ENCODE peak calls at places on chromosomes 1 and 21, in nine cellular contexts. One of them, this sample, is unnamed.

GRCh38 chr21:25801217-25802015 is 66.6 kb downstream of the GABPA start:
- DNase-seq in CD4-positive, CD25-positive, alpha-beta regulatory T cell: peak; percentile 56
- DNase-seq in A673: peak; percentile 95
- DNase-seq in uterus: peak; percentile 61
- DNase-seq in GM23248: peak; percentile 85
- DNase-seq in lower lobe of right lung: peak; percentile 86
- DNase-seq in neuronal stem cell: peak; percentile 83
- DNase-seq in SJSA1: peak; percentile 36
- DNase-seq in hepatocyte: peak; percentile 91
- DNase-seq in this sample: peak; percentile 26

GRCh38 chr21:36791695-36792451 is 93.0 kb downstream of the SIM2 start:
- DNase-seq in CD4-positive, CD25-positive, alpha-beta regulatory T cell: no peak
- DNase-seq in A673: no peak
- DNase-seq in uterus: no peak
- DNase-seq in GM23248: no peak
- DNase-seq in lower lobe of right lung: no peak
- DNase-seq in neuronal stem cell: peak; percentile 18
- DNase-seq in SJSA1: no peak
- DNase-seq in hepatocyte: no peak
- DNase-seq in this sample: no peak

GRCh38 chr21:20443558-20444155 is 554.6 kb upstream of the NCAM2 start:
- DNase-seq in CD4-positive, CD25-positive, alpha-beta regulatory T cell: no peak
- DNase-seq in A673: peak; percentile 6
- DNase-seq in uterus: no peak
- DNase-seq in GM23248: no peak
- DNase-seq in lower lobe of right lung: no peak
- DNase-seq in neuronal stem cell: peak; percentile 5
- DNase-seq in SJSA1: no peak
- DNase-seq in hepatocyte: peak; percentile 58
- DNase-seq in this sample: no peak

GRCh38 chr1:30990594-30990993 is 74.9 kb downstream of the PUM1 start:
- DNase-seq in CD4-positive, CD25-positive, alpha-beta regulatory T cell: no peak
- DNase-seq in A673: no peak
- DNase-seq in uterus: no peak
- DNase-seq in GM23248: peak; percentile 41
- DNase-seq in lower lobe of right lung: no peak
- DNase-seq in neuronal stem cell: no peak
- DNase-seq in SJSA1: no peak
- DNase-seq in hepatocyte: no peak
- DNase-seq in this sample: no peak

GRCh38 chr1:5481889-5482288 is 510.3 kb downstream of the NPHP4 start:
- DNase-seq in CD4-positive, CD25-positive, alpha-beta regulatory T cell: peak; percentile 5
- DNase-seq in A673: peak; percentile 8
- DNase-seq in uterus: no peak
- DNase-seq in GM23248: no peak
- DNase-seq in lower lobe of right lung: no peak
- DNase-seq in neuronal stem cell: peak; percentile 29
- DNase-seq in SJSA1: no peak
- DNase-seq in hepatocyte: peak; percentile 38
- DNase-seq in this sample: no peak

GRCh38 chr1:31583082-31583994 is 7.0 kb downstream of the TINAGL1 start:
- DNase-seq in CD4-positive, CD25-positive, alpha-beta regulatory T cell: no peak
- DNase-seq in A673: no peak
- DNase-seq in uterus: peak; percentile 54
- DNase-seq in GM23248: no peak
- DNase-seq in lower lobe of right lung: no peak
- DNase-seq in neuronal stem cell: no peak
- DNase-seq in SJSA1: no peak
- DNase-seq in hepatocyte: no peak
- DNase-seq in this sample: no peak

GRCh38 chr1:181469829-181470228 is 13.5 kb upstream of the CACNA1E start:
- DNase-seq in CD4-positive, CD25-positive, alpha-beta regulatory T cell: no peak
- DNase-seq in A673: no peak
- DNase-seq in uterus: peak; percentile 76
- DNase-seq in GM23248: peak; percentile 75
- DNase-seq in lower lobe of right lung: no peak
- DNase-seq in neuronal stem cell: no peak
- DNase-seq in SJSA1: peak; percentile 33
- DNase-seq in hepatocyte: peak; percentile 82
- DNase-seq in this sample: peak; percentile 73

GRCh38 chr1:159867322-159868064 is 5.0 kb upstream of the VSIG8 start:
- DNase-seq in CD4-positive, CD25-positive, alpha-beta regulatory T cell: no peak
- DNase-seq in A673: no peak
- DNase-seq in uterus: peak; percentile 65
- DNase-seq in GM23248: peak; percentile 22
- DNase-seq in lower lobe of right lung: peak; percentile 85
- DNase-seq in neuronal stem cell: no peak
- DNase-seq in SJSA1: no peak
- DNase-seq in hepatocyte: peak; percentile 68
- DNase-seq in this sample: no peak

GRCh38 chr1:6260961-6261614 is at the start of gene GPR153:
- DNase-seq in CD4-positive, CD25-positive, alpha-beta regulatory T cell: no peak
- DNase-seq in A673: peak; percentile 48
- DNase-seq in uterus: no peak
- DNase-seq in GM23248: peak; percentile 73
- DNase-seq in lower lobe of right lung: no peak
- DNase-seq in neuronal stem cell: no peak
- DNase-seq in SJSA1: no peak
- DNase-seq in hepatocyte: peak; percentile 76
- DNase-seq in this sample: no peak

GRCh38 chr1:207941664-207942063 is 30.7 kb upstream of the CD34 start:
- DNase-seq in CD4-positive, CD25-positive, alpha-beta regulatory T cell: no peak
- DNase-seq in A673: peak; percentile 37
- DNase-seq in uterus: peak; percentile 84
- DNase-seq in GM23248: peak; percentile 62
- DNase-seq in lower lobe of right lung: peak; percentile 60
- DNase-seq in neuronal stem cell: no peak
- DNase-seq in SJSA1: no peak
- DNase-seq in hepatocyte: no peak
- DNase-seq in this sample: no peak

GRCh38 chr1:150902751-150903150 is 15.8 kb downstream of the CTXND2 start:
- DNase-seq in CD4-positive, CD25-positive, alpha-beta regulatory T cell: no peak
- DNase-seq in A673: no peak
- DNase-seq in uterus: no peak
- DNase-seq in GM23248: no peak
- DNase-seq in lower lobe of right lung: no peak
- DNase-seq in neuronal stem cell: no peak
- DNase-seq in SJSA1: no peak
- DNase-seq in hepatocyte: no peak
- DNase-seq in this sample: no peak

GRCh38 chr1:66938618-66939017 is 13.8 kb downstream of the MIER1 start:
- DNase-seq in CD4-positive, CD25-positive, alpha-beta regulatory T cell: no peak
- DNase-seq in A673: no peak
- DNase-seq in uterus: no peak
- DNase-seq in GM23248: peak; percentile 68
- DNase-seq in lower lobe of right lung: no peak
- DNase-seq in neuronal stem cell: no peak
- DNase-seq in SJSA1: peak; percentile 46
- DNase-seq in hepatocyte: no peak
- DNase-seq in this sample: no peak

GRCh38 chr1:220221670-220222069 is 50.6 kb downstream of the RAB3GAP2 start:
- DNase-seq in CD4-positive, CD25-positive, alpha-beta regulatory T cell: no peak
- DNase-seq in A673: no peak
- DNase-seq in uterus: no peak
- DNase-seq in GM23248: no peak
- DNase-seq in lower lobe of right lung: no peak
- DNase-seq in neuronal stem cell: no peak
- DNase-seq in SJSA1: no peak
- DNase-seq in hepatocyte: no peak
- DNase-seq in this sample: no peak

GRCh38 chr21:14591882-14592281 is 45.8 kb upstream of the SAMSN1 start:
- DNase-seq in CD4-positive, CD25-positive, alpha-beta regulatory T cell: no peak
- DNase-seq in A673: no peak
- DNase-seq in uterus: peak; percentile 13
- DNase-seq in GM23248: peak; percentile 30
- DNase-seq in lower lobe of right lung: no peak
- DNase-seq in neuronal stem cell: no peak
- DNase-seq in SJSA1: no peak
- DNase-seq in hepatocyte: no peak
- DNase-seq in this sample: no peak

GRCh38 chr21:34967509-34968289 is 81.4 kb downstream of the RUNX1 start:
- DNase-seq in CD4-positive, CD25-positive, alpha-beta regulatory T cell: no peak
- DNase-seq in A673: no peak
- DNase-seq in uterus: no peak
- DNase-seq in GM23248: peak; percentile 42
- DNase-seq in lower lobe of right lung: no peak
- DNase-seq in neuronal stem cell: no peak
- DNase-seq in SJSA1: peak; percentile 47
- DNase-seq in hepatocyte: peak; percentile 26
- DNase-seq in this sample: no peak

GRCh38 chr1:171142451-171143121 is 42.5 kb upstream of the FMO2 start:
- DNase-seq in CD4-positive, CD25-positive, alpha-beta regulatory T cell: no peak
- DNase-seq in A673: no peak
- DNase-seq in uterus: peak; percentile 64
- DNase-seq in GM23248: peak; percentile 58
- DNase-seq in lower lobe of right lung: no peak
- DNase-seq in neuronal stem cell: no peak
- DNase-seq in SJSA1: peak; percentile 78
- DNase-seq in hepatocyte: peak; percentile 37
- DNase-seq in this sample: no peak

GRCh38 chr1:1785666-1786065 is 7.4 kb upstream of the NADK start:
- DNase-seq in CD4-positive, CD25-positive, alpha-beta regulatory T cell: no peak
- DNase-seq in A673: no peak
- DNase-seq in uterus: no peak
- DNase-seq in GM23248: no peak
- DNase-seq in lower lobe of right lung: peak; percentile 17
- DNase-seq in neuronal stem cell: no peak
- DNase-seq in SJSA1: no peak
- DNase-seq in hepatocyte: no peak
- DNase-seq in this sample: no peak
- H3K27me3 ChIP-seq in CD4-positive, CD25-positive, alpha-beta regulatory T cell: no peaks in the 10 kb centered on the region
- H3K27me3 ChIP-seq in A673: no peaks in the 10 kb centered on the region
- H3K27me3 ChIP-seq in uterus: no peaks in the 10 kb centered on the region
- H3K27me3 ChIP-seq in GM23248: no peaks in the 10 kb centered on the region
- H3K27me3 ChIP-seq in lower lobe of right lung: no peaks in the 10 kb centered on the region
- H3K27me3 ChIP-seq in neuronal stem cell: no peaks in the 10 kb centered on the region
- H3K27me3 ChIP-seq in SJSA1: no peaks in the 10 kb centered on the region
- H3K27me3 ChIP-seq in hepatocyte: no peaks in the 10 kb centered on the region
- H3K27me3 ChIP-seq in this sample: no peaks in the 10 kb centered on the region

GRCh38 chr1:3064296-3064850 is 4.6 kb upstream of the PRDM16 start:
- DNase-seq in CD4-positive, CD25-positive, alpha-beta regulatory T cell: no peak
- DNase-seq in A673: no peak
- DNase-seq in uterus: no peak
- DNase-seq in GM23248: no peak
- DNase-seq in lower lobe of right lung: peak; percentile 43
- DNase-seq in neuronal stem cell: no peak
- DNase-seq in SJSA1: no peak
- DNase-seq in hepatocyte: no peak
- DNase-seq in this sample: no peak
- H3K27me3 ChIP-seq in CD4-positive, CD25-positive, alpha-beta regulatory T cell: no peaks in the 10 kb centered on the region
- H3K27me3 ChIP-seq in A673: peaks cover 92% of the 10 kb centered on the region
- H3K27me3 ChIP-seq in uterus: peaks cover 64% of the 10 kb centered on the region
- H3K27me3 ChIP-seq in GM23248: peaks cover 85% of the 10 kb centered on the region
- H3K27me3 ChIP-seq in lower lobe of right lung: peaks cover 64% of the 10 kb centered on the region
- H3K27me3 ChIP-seq in neuronal stem cell: peaks cover 96% of the 10 kb centered on the region
- H3K27me3 ChIP-seq in SJSA1: peaks cover 18% of the 10 kb centered on the region
- H3K27me3 ChIP-seq in hepatocyte: peaks cover 72% of the 10 kb centered on the region
- H3K27me3 ChIP-seq in this sample: peaks cover 75% of the 10 kb centered on the region

GRCh38 chr1:23356451-23356850 is 12.4 kb upstream of the HNRNPR start:
- DNase-seq in CD4-positive, CD25-positive, alpha-beta regulatory T cell: no peak
- DNase-seq in A673: no peak
- DNase-seq in uterus: no peak
- DNase-seq in GM23248: no peak
- DNase-seq in lower lobe of right lung: no peak
- DNase-seq in neuronal stem cell: peak; percentile 57
- DNase-seq in SJSA1: no peak
- DNase-seq in hepatocyte: no peak
- DNase-seq in this sample: no peak
- H3K27me3 ChIP-seq in CD4-positive, CD25-positive, alpha-beta regulatory T cell: no peaks in the 10 kb centered on the region
- H3K27me3 ChIP-seq in A673: no peaks in the 10 kb centered on the region
- H3K27me3 ChIP-seq in uterus: no peaks in the 10 kb centered on the region
- H3K27me3 ChIP-seq in GM23248: no peaks in the 10 kb centered on the region
- H3K27me3 ChIP-seq in lower lobe of right lung: no peaks in the 10 kb centered on the region
- H3K27me3 ChIP-seq in neuronal stem cell: no peaks in the 10 kb centered on the region
- H3K27me3 ChIP-seq in SJSA1: no peaks in the 10 kb centered on the region
- H3K27me3 ChIP-seq in hepatocyte: no peaks in the 10 kb centered on the region
- H3K27me3 ChIP-seq in this sample: no peaks in the 10 kb centered on the region

GRCh38 chr1:161218301-161219077 is 3.4 kb downstream of the FCER1G start:
- DNase-seq in CD4-positive, CD25-positive, alpha-beta regulatory T cell: no peak
- DNase-seq in A673: no peak
- DNase-seq in uterus: no peak
- DNase-seq in GM23248: no peak
- DNase-seq in lower lobe of right lung: no peak
- DNase-seq in neuronal stem cell: no peak
- DNase-seq in SJSA1: no peak
- DNase-seq in hepatocyte: no peak
- DNase-seq in this sample: no peak

GRCh38 chr1:161216945-161217712 is 2.0 kb downstream of the FCER1G start:
- DNase-seq in CD4-positive, CD25-positive, alpha-beta regulatory T cell: no peak
- DNase-seq in A673: no peak
- DNase-seq in uterus: no peak
- DNase-seq in GM23248: peak; percentile 87
- DNase-seq in lower lobe of right lung: peak; percentile 10
- DNase-seq in neuronal stem cell: no peak
- DNase-seq in SJSA1: no peak
- DNase-seq in hepatocyte: no peak
- DNase-seq in this sample: no peak

GRCh38 chr1:161217831-161218230 is 2.7 kb downstream of the FCER1G start:
- DNase-seq in CD4-positive, CD25-positive, alpha-beta regulatory T cell: no peak
- DNase-seq in A673: no peak
- DNase-seq in uterus: no peak
- DNase-seq in GM23248: no peak
- DNase-seq in lower lobe of right lung: no peak
- DNase-seq in neuronal stem cell: no peak
- DNase-seq in SJSA1: no peak
- DNase-seq in hepatocyte: no peak
- DNase-seq in this sample: no peak

GRCh38 chr1:161220002-161220401 is 3.4 kb downstream of the APOA2 start:
- DNase-seq in CD4-positive, CD25-positive, alpha-beta regulatory T cell: no peak
- DNase-seq in A673: no peak
- DNase-seq in uterus: no peak
- DNase-seq in GM23248: no peak
- DNase-seq in lower lobe of right lung: no peak
- DNase-seq in neuronal stem cell: no peak
- DNase-seq in SJSA1: no peak
- DNase-seq in hepatocyte: no peak
- DNase-seq in this sample: no peak

DNA sequence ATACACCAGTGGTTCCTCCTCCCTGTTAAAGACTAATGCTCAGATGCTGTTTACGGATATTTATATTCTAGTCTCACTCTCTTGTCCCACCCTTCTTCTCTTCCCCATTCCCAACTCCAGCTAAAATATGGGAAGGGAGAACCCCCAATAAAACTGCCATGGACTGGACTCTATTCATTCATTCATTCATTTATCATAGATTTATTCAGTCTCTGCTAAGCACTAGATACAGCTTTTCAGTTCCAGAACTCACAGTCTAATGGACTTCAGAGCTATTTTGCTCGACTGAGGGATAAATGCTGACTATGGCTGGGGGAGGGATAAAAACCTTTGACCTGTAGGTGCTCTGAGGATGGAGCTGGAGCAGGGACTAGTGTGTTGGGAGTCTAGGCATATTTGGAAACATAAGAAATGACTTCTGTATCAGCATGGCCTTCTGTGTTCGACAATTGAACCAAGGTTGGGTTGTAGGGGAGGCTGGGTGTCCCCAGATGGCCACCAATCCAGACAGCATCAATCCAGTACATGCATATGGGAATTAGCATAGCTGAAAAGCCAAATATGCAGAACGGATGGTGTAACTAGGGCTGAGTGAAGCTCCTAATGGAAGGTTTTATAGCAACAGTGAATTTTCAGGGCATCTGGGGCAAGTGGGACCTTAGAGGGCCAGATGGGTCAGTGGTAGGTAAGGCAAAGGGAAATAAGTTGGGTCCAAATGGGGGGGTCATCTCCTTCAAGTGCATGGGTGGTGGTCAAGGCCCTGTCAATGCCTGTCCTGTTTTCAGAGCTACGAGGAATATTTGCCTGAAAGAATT is 4.1 kb downstream of the APOA2 start:
- DNase-seq in CD4-positive, CD25-positive, alpha-beta regulatory T cell: no peak
- DNase-seq in A673: no peak
- DNase-seq in uterus: no peak
- DNase-seq in GM23248: no peak
- DNase-seq in lower lobe of right lung: no peak
- DNase-seq in neuronal stem cell: no peak
- DNase-seq in SJSA1: no peak
- DNase-seq in hepatocyte: no peak
- DNase-seq in this sample: no peak
- H3K27me3 ChIP-seq in CD4-positive, CD25-positive, alpha-beta regulatory T cell: no peaks in the 10 kb centered on the region
- H3K27me3 ChIP-seq in A673: no peaks in the 10 kb centered on the region
- H3K27me3 ChIP-seq in uterus: no peaks in the 10 kb centered on the region
- H3K27me3 ChIP-seq in GM23248: no peaks in the 10 kb centered on the region
- H3K27me3 ChIP-seq in lower lobe of right lung: no peaks in the 10 kb centered on the region
- H3K27me3 ChIP-seq in neuronal stem cell: peaks cover 4% of the 10 kb centered on the region
- H3K27me3 ChIP-seq in SJSA1: no peaks in the 10 kb centered on the region
- H3K27me3 ChIP-seq in hepatocyte: no peaks in the 10 kb centered on the region
- H3K27me3 ChIP-seq in this sample: no peaks in the 10 kb centered on the region